ENCODE peak calls at places on chromosomes 12 and 14, in six cellular contexts. One of them, this sample, is unnamed.

GRCh38 chr12:11855993-11856374 is 206.5 kb downstream of the ETV6 start:
- DNase-seq in A549: no peak
- DNase-seq in endothelial cell of umbilical vein: no peak
- DNase-seq in GM12878: no peak
- DNase-seq in HepG2: no peak
- DNase-seq in K562: no peak
- DNase-seq in this sample: peak

GRCh38 chr12:83365317-83365716 is 678.6 kb downstream of the TMTC2 start:
- DNase-seq in A549: no peak
- DNase-seq in endothelial cell of umbilical vein: no peak
- DNase-seq in GM12878: no peak
- DNase-seq in HepG2: no peak
- DNase-seq in K562: peak
- DNase-seq in this sample: no peak

GRCh38 chr12:46389130-46389616 is 16.6 kb upstream of the SLC38A2 start:
- DNase-seq in A549: no peak
- DNase-seq in endothelial cell of umbilical vein: peak
- DNase-seq in GM12878: no peak
- DNase-seq in HepG2: no peak
- DNase-seq in K562: no peak
- DNase-seq in this sample: no peak

GRCh38 chr12:13570005-13570694 is 373.6 kb downstream of the EMP1 start:
- DNase-seq in A549: no peak
- DNase-seq in endothelial cell of umbilical vein: no peak
- DNase-seq in GM12878: no peak
- DNase-seq in HepG2: peak
- DNase-seq in K562: no peak
- DNase-seq in this sample: no peak

GRCh38 chr14:104677506-104678332 is 11.7 kb upstream of the INF2 start:
- DNase-seq in A549: peak
- DNase-seq in endothelial cell of umbilical vein: peak
- DNase-seq in GM12878: no peak
- DNase-seq in HepG2: no peak
- DNase-seq in K562: peak
- DNase-seq in this sample: peak

GRCh38 chr12:119512772-119513497 is 80.6 kb upstream of the TMEM233 start:
- DNase-seq in A549: no peak
- DNase-seq in endothelial cell of umbilical vein: no peak
- DNase-seq in GM12878: no peak
- DNase-seq in HepG2: peak
- DNase-seq in K562: peak
- DNase-seq in this sample: peak

GRCh38 chr14:104284107-104284592 is 145.8 kb downstream of the KIF26A start:
- DNase-seq in A549: no peak
- DNase-seq in endothelial cell of umbilical vein: no peak
- DNase-seq in GM12878: no peak
- DNase-seq in HepG2: no peak
- DNase-seq in K562: no peak
- DNase-seq in this sample: no peak

GRCh38 chr14:88667555-88668273 is 104.9 kb downstream of the ZC3H14 start:
- DNase-seq in A549: peak
- DNase-seq in endothelial cell of umbilical vein: peak
- DNase-seq in GM12878: peak
- DNase-seq in HepG2: peak
- DNase-seq in K562: peak
- DNase-seq in this sample: peak

GRCh38 chr14:39860837-39861236 is 428.6 kb upstream of the FBXO33 start:
- DNase-seq in A549: no peak
- DNase-seq in endothelial cell of umbilical vein: no peak
- DNase-seq in GM12878: no peak
- DNase-seq in HepG2: no peak
- DNase-seq in K562: no peak
- DNase-seq in this sample: no peak

GRCh38 chr12:48165089-48166031 is 8.0 kb upstream of the ASB8 start:
- DNase-seq in A549: peak
- DNase-seq in endothelial cell of umbilical vein: peak
- DNase-seq in GM12878: peak
- DNase-seq in HepG2: peak
- DNase-seq in K562: peak
- DNase-seq in this sample: peak

GRCh38 chr14:70904376-70904775 is 2.9 kb upstream of the PCNX1 start:
- DNase-seq in A549: no peak
- DNase-seq in endothelial cell of umbilical vein: no peak
- DNase-seq in GM12878: no peak
- DNase-seq in HepG2: no peak
- DNase-seq in K562: no peak
- DNase-seq in this sample: no peak

GRCh38 chr14:21039585-21040369 is 2.4 kb upstream of the RNASE7 start:
- DNase-seq in A549: peak
- DNase-seq in endothelial cell of umbilical vein: peak
- DNase-seq in GM12878: no peak
- DNase-seq in HepG2: peak
- DNase-seq in K562: peak
- DNase-seq in this sample: peak

GRCh38 chr14:52641745-52642144 is 53.6 kb downstream of the ERO1A start:
- DNase-seq in A549: no peak
- DNase-seq in endothelial cell of umbilical vein: no peak
- DNase-seq in GM12878: no peak
- DNase-seq in HepG2: no peak
- DNase-seq in K562: no peak
- DNase-seq in this sample: no peak

GRCh38 chr14:99560946-99561683 is 42.9 kb downstream of the CCDC85C start:
- DNase-seq in A549: no peak
- DNase-seq in endothelial cell of umbilical vein: no peak
- DNase-seq in GM12878: no peak
- DNase-seq in HepG2: no peak
- DNase-seq in K562: no peak
- DNase-seq in this sample: peak

GRCh38 chr14:53183071-53183470 is 29.9 kb upstream of the DDHD1 start:
- DNase-seq in A549: no peak
- DNase-seq in endothelial cell of umbilical vein: peak
- DNase-seq in GM12878: no peak
- DNase-seq in HepG2: no peak
- DNase-seq in K562: no peak
- DNase-seq in this sample: no peak

GRCh38 chr14:24251880-24252288 is 9.5 kb upstream of the TINF2 start:
- DNase-seq in A549: no peak
- DNase-seq in endothelial cell of umbilical vein: peak
- DNase-seq in GM12878: no peak
- DNase-seq in HepG2: no peak
- DNase-seq in K562: no peak
- DNase-seq in this sample: no peak

GRCh38 chr14:84090837-84091236 is 1439.1 kb upstream of the FLRT2 start:
- DNase-seq in A549: no peak
- DNase-seq in endothelial cell of umbilical vein: no peak
- DNase-seq in GM12878: no peak
- DNase-seq in HepG2: no peak
- DNase-seq in K562: no peak
- DNase-seq in this sample: no peak

GRCh38 chr12:132623072-132623869 is 4.7 kb downstream of the P2RX2 start:
- DNase-seq in A549: no peak
- DNase-seq in endothelial cell of umbilical vein: no peak
- DNase-seq in GM12878: no peak
- DNase-seq in HepG2: no peak
- DNase-seq in K562: no peak
- DNase-seq in this sample: no peak

GRCh38 chr14:54893151-54893760 is 9.4 kb downstream of the GCH1 start:
- DNase-seq in A549: peak
- DNase-seq in endothelial cell of umbilical vein: peak
- DNase-seq in GM12878: no peak
- DNase-seq in HepG2: peak
- DNase-seq in K562: peak
- DNase-seq in this sample: peak

GRCh38 chr12:81284137-81284536 is 206.3 kb downstream of the ACSS3 start:
- DNase-seq in A549: no peak
- DNase-seq in endothelial cell of umbilical vein: no peak
- DNase-seq in GM12878: no peak
- DNase-seq in HepG2: no peak
- DNase-seq in K562: no peak
- DNase-seq in this sample: peak

GRCh38 chr12:31859232-31859977 is 99.8 kb upstream of the RESF1 start:
- DNase-seq in A549: no peak
- DNase-seq in endothelial cell of umbilical vein: no peak
- DNase-seq in GM12878: peak
- DNase-seq in HepG2: no peak
- DNase-seq in K562: no peak
- DNase-seq in this sample: no peak

DNA sequence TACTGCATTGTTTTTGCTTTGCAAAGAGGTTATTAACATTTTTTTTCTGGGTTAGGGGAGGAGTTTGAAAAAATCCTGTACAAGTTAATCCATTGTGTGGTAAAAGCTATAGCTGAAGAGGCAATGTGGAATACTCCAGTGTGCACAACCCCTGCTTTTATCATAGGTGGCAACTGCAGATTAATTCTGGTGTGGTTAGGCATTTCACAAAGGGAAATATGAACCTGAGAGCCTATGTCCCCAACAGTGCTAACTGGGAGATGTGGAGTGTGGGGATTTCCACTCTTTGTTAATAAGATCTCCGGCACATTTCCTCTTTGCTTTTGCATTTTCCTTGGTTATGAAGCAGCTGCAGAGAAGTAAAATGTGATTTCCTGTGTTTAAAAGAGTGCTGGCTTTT is 33.6 kb downstream of the PRORP start:
- DNase-seq in A549: no peak
- DNase-seq in endothelial cell of umbilical vein: peak
- DNase-seq in GM12878: no peak
- DNase-seq in HepG2: no peak
- DNase-seq in K562: no peak
- DNase-seq in this sample: peak
- TF ChIP-seq MYC in A549: no peak
- TF ChIP-seq MYC in endothelial cell of umbilical vein: no peak
- TF ChIP-seq MYC in GM12878: no peak
- TF ChIP-seq MYC in HepG2: no peak
- TF ChIP-seq MYC in K562: no peak
- TF ChIP-seq MYC in this sample: no peak

DNA sequence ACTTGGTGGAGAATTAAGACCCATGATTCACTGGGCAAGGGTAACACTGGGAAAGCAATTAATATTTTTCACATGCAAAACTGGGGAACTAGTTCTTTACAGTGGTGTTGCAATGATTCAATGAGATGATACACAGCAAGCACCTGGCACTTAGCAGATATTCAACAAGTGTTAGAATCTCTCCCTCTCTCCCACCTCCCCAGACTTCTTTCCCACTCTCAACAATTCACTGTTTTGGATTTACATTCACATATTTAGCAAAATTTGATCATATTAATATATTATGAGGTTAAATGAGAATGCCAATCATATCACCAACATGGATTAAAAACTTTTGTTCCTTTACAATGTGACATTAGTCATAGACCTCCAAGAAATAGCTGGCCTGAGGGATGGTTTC is 223.1 kb upstream of the GRIP1 start:
- DNase-seq in A549: no peak
- DNase-seq in endothelial cell of umbilical vein: no peak
- DNase-seq in GM12878: no peak
- DNase-seq in HepG2: no peak
- DNase-seq in K562: no peak
- DNase-seq in this sample: no peak
- TF ChIP-seq MAX in A549: no peak
- TF ChIP-seq MAX in endothelial cell of umbilical vein: no peak
- TF ChIP-seq MAX in GM12878: no peak
- TF ChIP-seq MAX in HepG2: no peak
- TF ChIP-seq MAX in K562: no peak
- TF ChIP-seq MAX in this sample: no peak

DNA sequence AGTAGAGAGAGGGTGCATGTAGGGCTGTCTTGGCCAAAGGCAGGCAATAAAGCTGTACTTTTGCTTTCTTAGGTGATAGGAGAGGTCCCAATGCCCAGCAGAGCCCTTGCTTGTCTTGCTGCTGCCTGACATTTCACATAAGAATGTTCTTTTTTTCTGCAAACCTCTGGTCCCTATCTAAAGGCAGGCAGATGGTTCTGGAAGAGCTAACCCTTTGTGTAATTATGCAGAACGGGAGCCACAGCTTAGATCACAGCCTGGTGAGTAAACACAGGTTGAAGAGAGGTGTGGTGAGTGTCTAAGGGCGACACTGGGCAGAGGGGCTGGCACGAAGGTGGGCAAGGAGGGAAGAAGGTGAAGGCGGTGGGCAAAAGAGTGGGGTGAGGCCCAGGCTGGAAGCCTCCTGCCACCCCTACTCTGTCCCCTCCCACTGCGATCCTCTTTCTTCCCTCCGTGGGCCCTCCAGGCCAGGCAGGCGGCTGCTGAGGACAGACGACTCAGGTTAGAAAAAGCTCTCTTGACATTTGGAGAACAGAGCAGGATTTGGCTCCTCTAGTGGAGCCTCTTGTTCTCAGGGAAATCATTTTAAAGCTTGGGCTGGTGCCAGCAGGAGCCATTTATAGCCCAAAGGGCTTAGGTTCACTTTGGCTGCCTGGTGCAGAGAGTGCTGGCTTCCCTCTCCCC is 42.8 kb downstream of the PRMT8 start:
- DNase-seq in A549: no peak
- DNase-seq in endothelial cell of umbilical vein: no peak
- DNase-seq in GM12878: no peak
- DNase-seq in HepG2: no peak
- DNase-seq in K562: no peak
- DNase-seq in this sample: no peak
- TF ChIP-seq CTCF in A549: no peak
- TF ChIP-seq CTCF in endothelial cell of umbilical vein: no peak
- TF ChIP-seq CTCF in GM12878: no peak
- TF ChIP-seq CTCF in HepG2: no peak
- TF ChIP-seq CTCF in K562: no peak
- TF ChIP-seq CTCF in this sample: no peak

GRCh38 chr12:122227341-122227740 is 1.5 kb upstream of the DIABLO start:
- DNase-seq in A549: no peak
- DNase-seq in endothelial cell of umbilical vein: no peak
- DNase-seq in GM12878: no peak
- DNase-seq in HepG2: no peak
- DNase-seq in K562: no peak
- DNase-seq in this sample: no peak

GRCh38 chr12:122232691-122233090 is 6.8 kb upstream of the DIABLO start:
- DNase-seq in A549: no peak
- DNase-seq in endothelial cell of umbilical vein: no peak
- DNase-seq in GM12878: no peak
- DNase-seq in HepG2: no peak
- DNase-seq in K562: no peak
- DNase-seq in this sample: no peak

GRCh38 chr12:122226366-122227222 is 742 bp upstream of the DIABLO start:
- DNase-seq in A549: no peak
- DNase-seq in endothelial cell of umbilical vein: no peak
- DNase-seq in GM12878: no peak
- DNase-seq in HepG2: no peak
- DNase-seq in K562: no peak
- DNase-seq in this sample: no peak

GRCh38 chr12:122228092-122228491 is 2.2 kb upstream of the DIABLO start:
- DNase-seq in A549: no peak
- DNase-seq in endothelial cell of umbilical vein: no peak
- DNase-seq in GM12878: no peak
- DNase-seq in HepG2: no peak
- DNase-seq in K562: no peak
- DNase-seq in this sample: no peak

DNA sequence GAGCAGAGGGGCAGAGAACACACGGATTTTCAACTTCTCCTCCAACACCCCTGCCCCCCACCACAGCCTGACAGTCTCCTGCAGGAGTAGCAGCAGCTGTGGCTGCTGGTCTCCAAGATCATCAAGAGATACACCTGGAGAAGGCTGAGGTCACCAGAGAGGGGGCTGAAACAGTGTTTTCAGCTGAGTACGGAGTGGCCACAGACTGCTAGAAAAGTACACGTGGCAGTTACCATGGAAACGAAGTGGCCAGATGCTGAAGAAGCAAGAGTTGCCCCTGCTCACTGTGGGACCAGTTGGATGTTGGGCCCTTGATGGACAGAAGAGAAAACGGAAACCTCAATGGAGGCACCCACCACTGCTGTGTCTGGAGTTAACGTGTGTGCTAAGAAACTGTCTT is 4.9 kb upstream of the DIABLO start:
- DNase-seq in A549: no peak
- DNase-seq in endothelial cell of umbilical vein: no peak
- DNase-seq in GM12878: no peak
- DNase-seq in HepG2: no peak
- DNase-seq in K562: no peak
- DNase-seq in this sample: no peak
- TF ChIP-seq MYC in A549: no peak
- TF ChIP-seq MYC in endothelial cell of umbilical vein: no peak
- TF ChIP-seq MYC in GM12878: no peak
- TF ChIP-seq MYC in HepG2: no peak
- TF ChIP-seq MYC in K562: no peak
- TF ChIP-seq MYC in this sample: no peak